ENCODE peak calls at places on chromosomes 6 and 20, in four cellular contexts. H is brain microvascular endothelial cell, K is left lung, Z is fibroblast of lung. V is an unnamed sample.

GRCh38 chr6:35972471-35972985 is 51.6 kb upstream of the SRPK1 start:
- DNase-seq in H (no peak), K (no peak), Z (no peak), V (no peak)

GRCh38 chr20:50541606-50542041 is 31.4 kb downstream of the PTPN1 start:
- DNase-seq in H (no peak), K (no peak), Z (no peak), V (no peak)

GRCh38 chr6:157428418-157429202 is 47.6 kb downstream of the ZDHHC14 start:
- DNase-seq in H (no peak), K (no peak), Z (peak; percentile 24), V (peak; percentile 88)

GRCh38 chr6:3943373-3943772 is 94.2 kb downstream of the FAM50B start:
- DNase-seq in H (no peak), K (no peak), Z (no peak), V (no peak)

GRCh38 chr20:2244993-2245392 is 50.8 kb upstream of the TGM3 start:
- DNase-seq in H (no peak), K (no peak), Z (no peak), V (no peak)

GRCh38 chr6:29667158-29667557 is 10.3 kb downstream of the MOG start:
- DNase-seq in H (no peak), K (no peak), Z (no peak), V (no peak)

GRCh38 chr6:148471624-148472494 is 129.2 kb downstream of the SASH1 start:
- DNase-seq in H (peak; percentile 86), K (no peak), Z (peak; percentile 76), V (no peak)

GRCh38 chr6:501891-502601 is 110.5 kb downstream of the IRF4 start:
- DNase-seq in H (no peak), K (no peak), Z (no peak), V (no peak)

GRCh38 chr6:156461647-156462046 is 315.5 kb upstream of the ARID1B start:
- DNase-seq in H (no peak), K (no peak), Z (no peak), V (no peak)

GRCh38 chr6:69105288-69105687 is 470.2 kb downstream of the ADGRB3 start:
- DNase-seq in H (peak; percentile 11), K (no peak), Z (no peak), V (no peak)
- TF ChIP-seq CTCF in H (peak; percentile 51), K (no peak), Z (no peak), V (no peak)

DNA sequence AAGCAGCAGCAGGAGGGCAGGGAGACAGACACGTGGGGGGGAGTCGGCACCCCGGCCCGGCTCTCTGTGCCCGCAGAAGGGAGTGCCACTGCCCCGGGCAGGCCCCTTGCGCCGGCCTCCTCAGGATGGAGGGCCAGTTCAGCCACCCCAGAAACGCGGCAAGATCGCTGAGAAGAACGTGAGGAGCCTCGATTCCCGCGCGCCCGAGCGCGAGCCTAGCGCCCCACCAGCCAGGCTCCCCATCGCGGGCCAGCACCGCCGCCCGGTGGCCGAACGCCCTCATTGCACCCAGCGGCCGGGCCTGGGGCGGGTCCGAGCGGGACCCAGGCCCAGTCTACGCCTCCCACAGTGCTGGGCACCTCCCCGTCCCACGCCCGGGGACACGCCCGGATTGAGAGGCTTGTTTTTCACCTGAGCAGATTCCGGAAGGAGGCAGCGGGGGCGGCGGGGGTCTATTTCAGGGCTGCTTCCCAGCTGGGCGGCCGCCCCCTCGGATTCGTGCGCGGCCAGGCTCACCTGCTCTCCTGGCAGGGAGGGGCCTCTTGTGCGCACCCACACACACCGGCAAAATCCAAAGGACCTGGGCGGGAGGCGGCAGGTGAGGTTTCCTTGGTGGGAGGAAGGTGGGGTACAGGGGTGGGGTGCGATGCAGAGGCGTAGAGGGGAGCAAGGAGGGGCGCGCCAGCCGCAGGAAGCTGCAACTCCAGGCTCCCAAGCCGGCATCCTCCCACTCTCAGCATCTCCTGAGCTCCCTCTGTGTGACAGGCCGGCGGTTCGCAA is 9.0 kb upstream of the GRM4 start:
- DNase-seq in H (peak; percentile 21), K (peak; percentile 37), Z (peak; percentile 21), V (no peak)
- H3K4me3 ChIP-seq in H (peak overlapping the region; percentile 20), K (no peak overlapping the region), Z (no peak overlapping the region), V (no peak overlapping the region)

GRCh38 chr6:20417819-20418218 is 16.1 kb downstream of the E2F3 start:
- DNase-seq in H (no peak), K (no peak), Z (no peak), V (no peak)
- H3K36me3 ChIP-seq in H (peaks cover 7% of the 10 kb centered on the region), K (no peaks in the 10 kb centered on the region), Z (no peaks in the 10 kb centered on the region), V (no peaks in the 10 kb centered on the region)

GRCh38 chr6:143014764-143015163 is 45.9 kb upstream of the AIG1 start:
- DNase-seq in H (no peak), K (no peak), Z (no peak), V (no peak)
- TF ChIP-seq CTCF in H (no peak), K (no peak), Z (no peak), V (no peak)

GRCh38 chr20:17895641-17896246 is 72.8 kb downstream of the SNX5 start:
- DNase-seq in H (peak; percentile 58), K (peak; percentile 72), Z (peak; percentile 74), V (peak; percentile 40)
- H3K4me3 ChIP-seq in H (peak overlapping the region; percentile 43), K (peak overlapping the region; percentile 17), Z (peak overlapping the region; percentile 31), V (peak overlapping the region; percentile 0)

GRCh38 chr20:38762174-38762573 is 13.9 kb downstream of the ACTR5 start:
- DNase-seq in H (no peak), K (no peak), Z (no peak), V (no peak)
- H3K36me3 ChIP-seq in H (peaks cover 22% of the 10 kb centered on the region), K (peaks cover 93% of the 10 kb centered on the region), Z (peaks cover 1% of the 10 kb centered on the region), V (peaks cover 9% of the 10 kb centered on the region)

GRCh38 chr20:35615667-35616464 is at the start of gene SPAG4:
- DNase-seq in H (peak; percentile 100), K (peak; percentile 74), Z (peak; percentile 73), V (no peak)

GRCh38 chr20:35618032-35618371 is 2.4 kb downstream of the SPAG4 start:
- DNase-seq in H (no peak), K (no peak), Z (no peak), V (no peak)

GRCh38 chr20:35616465-35617396 is 1.1 kb downstream of the SPAG4 start:
- DNase-seq in H (peak; percentile 86), K (peak; percentile 99), Z (peak; percentile 98), V (peak; percentile 98)

GRCh38 chr20:35618372-35619131 is 2.9 kb downstream of the SPAG4 start:
- DNase-seq in H (peak; percentile 26), K (no peak), Z (peak; percentile 23), V (peak; percentile 29)

DNA sequence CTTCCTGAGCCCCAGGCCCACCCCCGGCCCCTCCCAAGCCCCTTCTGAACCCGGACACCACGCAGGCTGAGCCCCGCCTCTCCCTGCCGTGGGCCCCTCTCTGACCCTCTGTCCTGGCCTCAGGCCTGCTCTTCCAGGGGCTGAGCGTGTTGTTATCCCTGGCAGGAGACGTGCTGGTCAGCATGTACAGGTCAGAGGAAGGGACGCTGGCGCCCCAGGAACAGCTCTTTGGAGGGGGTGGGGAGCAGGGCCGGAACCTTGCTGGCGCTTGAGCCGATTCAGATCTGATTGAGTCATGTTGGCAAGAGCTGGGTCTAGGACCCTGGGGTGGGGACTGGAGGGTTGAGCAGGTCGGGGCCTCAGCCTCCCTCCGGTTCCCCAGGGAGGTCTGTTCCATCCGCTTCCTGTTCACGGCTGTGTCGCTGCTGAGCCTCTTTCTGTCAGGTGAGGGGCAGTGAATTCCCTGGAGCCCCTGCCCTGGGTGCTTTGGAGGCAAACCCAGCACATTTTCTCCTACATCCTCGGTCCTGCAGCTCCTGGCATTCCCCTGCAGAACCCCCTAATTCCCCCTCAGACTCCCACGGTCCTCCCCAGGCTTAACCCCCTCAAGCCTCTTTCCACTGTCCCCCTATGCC is 1.9 kb downstream of the SPAG4 start:
- DNase-seq in H (peak; percentile 48), K (peak; percentile 56), Z (peak; percentile 49), V (peak; percentile 68)
- TF ChIP-seq CTCF in H (peak; percentile 61), K (no peak), Z (peak; percentile 26), V (peak; percentile 55)

GRCh38 chr20:58907481-58908137 is 55.1 kb downstream of the GNAS start:
- DNase-seq in H (peak; percentile 99), K (peak; percentile 93), Z (peak; percentile 98), V (peak; percentile 78)
- H3K4me3 ChIP-seq in H (no peak overlapping the region), K (peak overlapping the region; percentile 19), Z (peak overlapping the region; percentile 14), V (no peak overlapping the region)

DNA sequence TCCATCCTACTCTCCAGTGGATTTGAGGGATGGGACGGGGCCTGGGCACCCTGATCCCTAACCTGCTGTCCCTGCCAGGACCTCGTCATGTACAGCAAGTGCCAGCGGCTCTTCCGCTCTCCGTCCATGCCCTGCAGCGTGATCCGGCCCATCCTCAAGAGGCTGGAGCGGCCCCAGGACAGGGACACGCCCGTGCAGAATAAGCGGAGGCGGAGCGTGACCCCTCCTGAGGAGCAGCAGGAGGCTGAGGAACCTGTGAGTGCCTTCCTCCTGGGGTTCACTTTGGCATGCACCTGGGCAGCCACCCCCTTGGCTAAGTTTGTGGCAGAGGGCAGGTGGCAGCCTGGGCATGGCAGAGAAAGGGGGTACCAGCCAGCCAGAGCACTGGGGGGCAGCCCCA is 5.7 kb downstream of the CDC25B start:
- DNase-seq in H (no peak), K (no peak), Z (no peak), V (no peak)
- H3K36me3 ChIP-seq in H (peaks cover 19% of the 10 kb centered on the region), K (peaks cover 85% of the 10 kb centered on the region), Z (peaks cover 65% of the 10 kb centered on the region), V (peaks cover 21% of the 10 kb centered on the region)

DNA sequence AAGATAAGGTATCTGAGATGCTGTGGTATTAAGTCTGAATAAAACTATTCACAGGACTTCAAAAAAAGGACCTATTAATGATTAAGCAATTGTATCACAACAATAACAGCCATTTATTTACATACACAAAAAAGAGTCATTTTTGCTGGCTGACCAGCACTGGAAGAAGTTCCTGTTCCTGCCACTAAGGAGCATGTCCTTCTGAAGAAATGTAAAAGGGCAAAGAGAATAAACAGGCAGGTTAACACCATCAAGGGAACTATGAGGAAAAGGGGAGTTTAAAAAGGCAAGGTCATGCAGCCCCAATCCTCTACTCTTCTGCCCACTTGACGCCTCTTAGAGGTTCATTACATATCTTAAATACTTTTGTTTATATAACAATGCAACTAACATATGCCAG is 39.3 kb downstream of the REPS1 start:
- DNase-seq in H (no peak), K (no peak), Z (no peak), V (no peak)
- TF ChIP-seq CTCF in H (peak; percentile 26), K (no peak), Z (no peak), V (no peak)

V was measured in bronchial epithelial cell.